ENCODE peak calls at places on chromosomes 16 and 17, in eight cellular contexts. A is EL, V is fibroblast of gingiva, G is K562, E is GF-D8, R is HAP-1, J is B cell, Y is osteocyte. X is an unnamed sample.

GRCh38 chr16:86344881-86345280 is 165.4 kb upstream of the FOXF1 start:
- DNase-seq in A (no peak), V (no peak), G (no peak), E (no peak), R (no peak), J (no peak), Y (no peak), X (no peak)

GRCh38 chr16:14057878-14058382 is 13.2 kb upstream of the MRTFB start:
- DNase-seq in A (no peak), V (peak), G (no peak), E (no peak), R (no peak), J (no peak), Y (peak), X (no peak)

GRCh38 chr16:17367034-17367433 is 103.7 kb downstream of the XYLT1 start:
- DNase-seq in A (no peak), V (no peak), G (no peak), E (no peak), R (no peak), J (peak), Y (no peak), X (no peak)

GRCh38 chr17:66306413-66306812 is 4.0 kb downstream of the PRKCA start:
- DNase-seq in A (peak), V (peak), G (no peak), E (no peak), R (no peak), J (no peak), Y (no peak), X (no peak)

GRCh38 chr17:68909066-68909465 is 46.1 kb downstream of the ABCA8 start:
- DNase-seq in A (peak), V (peak), G (no peak), E (peak), R (no peak), J (no peak), Y (no peak), X (no peak)

GRCh38 chr17:81870155-81870977 is 771 bp downstream of the ARHGDIA start:
- DNase-seq in A (peak), V (no peak), G (peak), E (no peak), R (peak), J (no peak), Y (no peak), X (peak)

GRCh38 chr17:75896360-75897075 is at the start of gene TRIM65:
- DNase-seq in A (peak), V (peak), G (peak), E (peak), R (peak), J (peak), Y (peak), X (peak)

GRCh38 chr17:40458001-40458791 is 14.9 kb downstream of the IGFBP4 start:
- DNase-seq in A (peak), V (peak), G (no peak), E (no peak), R (no peak), J (no peak), Y (peak), X (no peak)

GRCh38 chr17:40471856-40472732 is 28.8 kb downstream of the IGFBP4 start:
- DNase-seq in A (peak), V (peak), G (no peak), E (no peak), R (no peak), J (no peak), Y (no peak), X (no peak)

GRCh38 chr16:77599793-77600415 is 122.4 kb upstream of the NUDT7 start:
- DNase-seq in A (peak), V (peak), G (peak), E (no peak), R (peak), J (no peak), Y (no peak), X (no peak)

GRCh38 chr16:52713740-52714139 is 166.8 kb upstream of the TOX3 start:
- DNase-seq in A (no peak), V (no peak), G (no peak), E (no peak), R (no peak), J (no peak), Y (no peak), X (no peak)

GRCh38 chr17:47057831-47058230 is 78.8 kb upstream of the RPRML start:
- DNase-seq in A (no peak), V (no peak), G (no peak), E (no peak), R (no peak), J (no peak), Y (no peak), X (no peak)

GRCh38 chr17:65556014-65556909 is 5.2 kb downstream of the AXIN2 start:
- DNase-seq in A (peak), V (peak), G (peak), E (no peak), R (peak), J (peak), Y (no peak), X (peak)

GRCh38 chr17:67718325-67718941 is 697 bp downstream of the NOL11 start:
- DNase-seq in A (peak), V (no peak), G (peak), E (peak), R (peak), J (peak), Y (no peak), X (peak)

GRCh38 chr17:77879226-77879895 is 79.1 kb upstream of the TNRC6C start:
- DNase-seq in A (no peak), V (no peak), G (no peak), E (no peak), R (no peak), J (no peak), Y (no peak), X (no peak)

GRCh38 chr17:77772899-77773358 is 185.6 kb upstream of the TNRC6C start:
- DNase-seq in A (no peak), V (no peak), G (no peak), E (no peak), R (no peak), J (no peak), Y (no peak), X (no peak)

GRCh38 chr16:81380932-81381331 is 63.7 kb upstream of the CMIP start:
- DNase-seq in A (no peak), V (no peak), G (no peak), E (no peak), R (no peak), J (no peak), Y (no peak), X (no peak)

GRCh38 chr17:15657868-15658775 is 26.0 kb downstream of the TRIM16 start:
- DNase-seq in A (no peak), V (no peak), G (no peak), E (no peak), R (no peak), J (no peak), Y (no peak), X (no peak)

GRCh38 chr17:65587602-65588193 is 26.2 kb upstream of the AXIN2 start:
- DNase-seq in A (no peak), V (no peak), G (no peak), E (no peak), R (no peak), J (no peak), Y (no peak), X (no peak)

GRCh38 chr17:49610883-49611584 is 35.4 kb downstream of the NXPH3 start:
- DNase-seq in A (no peak), V (no peak), G (no peak), E (no peak), R (no peak), J (no peak), Y (no peak), X (no peak)

GRCh38 chr16:46885960-46886763 is 2.0 kb downstream of the GPT2 start:
- DNase-seq in A (no peak), V (no peak), G (no peak), E (peak), R (no peak), J (no peak), Y (no peak), X (no peak)

GRCh38 chr16:84228321-84228838 is 11.4 kb downstream of the KCNG4 start:
- DNase-seq in A (peak), V (peak), G (peak), E (no peak), R (peak), J (no peak), Y (peak), X (no peak)

GRCh38 chr17:83136156-83136555 is 56.7 kb downstream of the METRNL start:
- DNase-seq in A (no peak), V (no peak), G (no peak), E (no peak), R (no peak), J (no peak), Y (peak), X (no peak)

GRCh38 chr17:45200701-45201100 is 21.0 kb upstream of the FMNL1 start:
- DNase-seq in A (no peak), V (peak), G (no peak), E (peak), R (peak), J (no peak), Y (no peak), X (no peak)

GRCh38 chr17:1573932-1574696 is 11.5 kb upstream of the PITPNA start:
- DNase-seq in A (peak), V (peak), G (peak), E (peak), R (peak), J (peak), Y (peak), X (peak)

GRCh38 chr17:263271-263670 is 81.8 kb upstream of the DOC2B start:
- DNase-seq in A (no peak), V (no peak), G (no peak), E (no peak), R (no peak), J (no peak), Y (peak), X (no peak)

GRCh38 chr17:8140413-8141029 is 11.7 kb downstream of the PER1 start:
- DNase-seq in A (no peak), V (no peak), G (no peak), E (no peak), R (no peak), J (no peak), Y (no peak), X (no peak)

GRCh38 chr16:24504467-24505345 is 34.7 kb upstream of the RBBP6 start:
- DNase-seq in A (peak), V (peak), G (peak), E (peak), R (peak), J (peak), Y (peak), X (peak)

GRCh38 chr16:83806036-83806435 is 1.7 kb upstream of the HSBP1 start:
- DNase-seq in A (no peak), V (no peak), G (no peak), E (peak), R (no peak), J (no peak), Y (no peak), X (no peak)

GRCh38 chr17:1177099-1177996 is 2.4 kb downstream of the ABR start:
- DNase-seq in A (peak), V (peak), G (no peak), E (no peak), R (peak), J (no peak), Y (no peak), X (no peak)

X was measured in T-helper 2 cell treated with Interferon-gamma antibody and Interleukin-4, amounts not matched to agents 5 μg/mL and 100 μg/mL, for 36 hours.